ENCODE peak calls at places on chromosomes 11 and 22, in eight cellular contexts. G, F, L, Q, I, P, N and J are unnamed samples.

GRCh38 chr11:46381046-46381835 is at the start of gene MDK:
- DNase-seq in F (peak), P (peak), I (no peak), L (peak), N (peak), Q (no peak), G (no peak), J (no peak)

GRCh38 chr22:31253949-31254348 is 38.3 kb downstream of the PIK3IP1 start:
- DNase-seq in F (peak), L (no peak), G (no peak), Q (peak), P (no peak), I (no peak), N (peak), J (peak)

GRCh38 chr11:115298613-115299012 is 205.6 kb downstream of the CADM1 start:
- DNase-seq in L (no peak), G (no peak), Q (peak), F (no peak), P (no peak), N (no peak), I (no peak), J (no peak)

GRCh38 chr22:23128269-23129108 is 13.3 kb downstream of the RSPH14 start:
- DNase-seq in F (peak), Q (peak), N (peak), L (peak), P (peak), G (peak), I (peak), J (peak)

GRCh38 chr11:94175545-94175944 is 46.9 kb downstream of the PANX1 start:
- DNase-seq in G (peak), F (no peak), I (no peak), N (no peak), L (no peak), P (no peak), Q (no peak), J (no peak)

GRCh38 chr22:37485006-37485713 is 1.0 kb downstream of the MFNG start:
- DNase-seq in N (no peak), L (no peak), F (no peak), Q (no peak), I (no peak), P (no peak), G (no peak), J (no peak)

GRCh38 chr22:43726296-43726695 is 85.8 kb downstream of the EFCAB6 start:
- DNase-seq in I (no peak), P (no peak), L (no peak), Q (no peak), G (peak), N (no peak), F (no peak), J (no peak)

GRCh38 chr11:105697291-105697690 is 87.4 kb downstream of the GRIA4 start:
- DNase-seq in N (no peak), P (no peak), F (no peak), G (no peak), L (no peak), Q (no peak), I (no peak), J (no peak)

GRCh38 chr11:120331301-120331966 is 4.8 kb upstream of the ARHGEF12 start:
- DNase-seq in I (no peak), Q (peak), N (peak), P (no peak), L (no peak), F (no peak), G (peak), J (peak)

DNA sequence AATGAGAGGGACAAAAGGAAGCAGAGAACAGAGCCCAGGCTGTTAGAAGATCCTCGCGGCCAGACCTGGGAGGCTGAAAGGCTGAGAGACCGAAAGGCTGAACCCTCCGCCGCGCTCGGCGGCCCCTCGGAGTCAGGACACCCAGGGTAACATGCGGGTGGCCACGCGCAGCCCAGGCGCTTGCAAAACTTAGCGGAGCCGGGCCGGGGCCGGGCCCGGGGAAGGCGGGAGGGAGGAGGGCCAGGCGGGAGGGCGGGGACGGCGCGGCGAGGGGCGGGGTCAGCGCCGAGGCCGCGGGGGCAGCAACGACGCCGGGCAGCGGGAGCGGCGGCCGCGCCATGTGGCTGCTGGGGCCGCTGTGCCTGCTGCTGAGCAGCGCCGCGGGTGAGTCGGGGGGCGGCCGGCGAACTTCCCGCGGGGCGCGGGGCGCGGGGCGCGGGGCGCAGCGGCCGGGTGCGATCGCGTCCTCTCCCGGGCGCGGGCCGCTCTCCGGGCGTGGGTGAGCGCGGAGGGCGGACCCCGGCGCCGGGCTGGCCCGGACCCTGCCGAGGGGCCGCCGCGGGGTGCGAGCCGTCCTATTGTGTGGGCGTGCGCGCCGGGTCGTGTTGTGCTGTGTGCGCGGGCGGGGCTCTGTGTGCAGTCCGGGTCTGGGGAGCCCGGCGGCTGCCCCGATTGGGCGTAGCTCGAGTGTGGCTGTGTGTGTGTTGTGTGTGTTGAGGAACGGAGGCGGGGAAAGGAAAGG is at the start of gene LDLRAD3:
- DNase-seq in I (peak), G (peak), F (peak), N (peak), Q (peak), P (peak), L (peak), J (peak)
- TF ChIP-seq POLR2A in I (peak), G (peak), F (no peak), N (no peak), Q (no peak), P (peak), L (no peak), J (no peak)

GRCh38 chr11:61742391-61742790 is 10.0 kb upstream of the MYRF start:
- DNase-seq in I (no peak), P (no peak), N (no peak), L (no peak), G (no peak), F (no peak), Q (no peak), J (no peak)
- H3K4me3 ChIP-seq in I (no peak), P (no peak), N (no peak), L (no peak), G (no peak), F (no peak), Q (no peak), J (no peak)

DNA sequence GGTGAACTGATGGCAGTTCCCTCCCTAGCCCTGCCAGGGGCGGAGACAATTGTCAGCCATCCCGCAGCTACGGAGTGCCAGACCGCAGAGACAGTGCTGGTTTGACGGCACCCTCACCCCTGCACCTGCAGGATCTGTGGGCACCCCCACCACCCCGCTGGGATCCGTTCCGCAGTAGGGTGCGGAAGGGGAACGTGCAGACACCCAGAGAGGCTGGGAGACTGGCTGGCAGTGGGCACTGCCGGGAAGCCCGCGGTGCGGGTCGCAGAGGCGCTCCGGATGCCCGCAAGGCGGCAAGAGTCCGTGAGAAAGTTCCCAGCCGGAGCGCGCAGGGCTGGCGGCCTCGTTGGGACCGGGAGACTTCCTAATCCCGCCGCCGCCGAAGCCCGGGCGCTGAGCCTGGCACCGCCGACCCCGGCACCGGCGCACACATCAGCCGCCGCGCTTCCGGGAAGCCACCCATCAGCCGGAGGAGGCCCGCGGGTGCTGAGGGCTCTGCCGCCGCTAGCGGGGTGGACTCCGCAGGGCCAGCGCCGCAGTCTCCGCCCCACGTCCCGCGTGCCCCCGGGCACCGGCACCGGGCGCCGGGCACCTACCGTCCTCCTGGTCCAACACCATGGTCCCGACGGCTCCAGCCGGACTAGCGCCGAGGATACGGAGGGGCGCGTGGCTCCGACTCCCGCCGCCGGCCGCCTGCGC is 4.3 kb upstream of the LMO1 start:
- DNase-seq in P (peak), Q (no peak), I (no peak), F (peak), G (no peak), N (no peak), L (no peak), J (peak)
- TF ChIP-seq CTCF in P (no peak), Q (no peak), I (no peak), F (no peak), G (no peak), N (no peak), L (no peak), J (no peak)

GRCh38 chr11:79415411-79415810 is 25.4 kb downstream of the TENM4 start:
- DNase-seq in I (no peak), L (no peak), Q (no peak), P (no peak), G (peak), N (no peak), F (no peak), J (no peak)
- TF ChIP-seq POLR2A in I (no peak), L (no peak), Q (no peak), P (no peak), G (no peak), N (no peak), F (no peak), J (no peak)

GRCh38 chr11:126485021-126485781 is 129.7 kb downstream of the ST3GAL4 start:
- DNase-seq in I (no peak), G (peak), N (no peak), P (no peak), L (no peak), F (peak), Q (no peak), J (no peak)
- H3K4me3 ChIP-seq in I (no peak), G (no peak), N (no peak), P (no peak), L (no peak), F (no peak), Q (no peak), J (no peak)

GRCh38 chr11:66369073-66369894 is 2.3 kb downstream of the SLC29A2 start:
- DNase-seq in N (no peak), I (no peak), L (no peak), G (no peak), P (no peak), Q (no peak), F (no peak), J (no peak)
- TF ChIP-seq CTCF in N (no peak), I (no peak), L (no peak), G (no peak), P (no peak), Q (no peak), F (no peak), J (no peak)